ENCODE peak calls at places on chromosome 5, in four cellular contexts. K is foreskin keratinocyte, W is natural killer cell, Y is K562. D is an unnamed sample.

GRCh38 chr5:92552206-92553160 is 1028.5 kb downstream of the NR2F1-AS1 start:
- ATAC-seq in W (no peak), K (peak; percentile 77), Y (no peak), D (no peak)

GRCh38 chr5:79263-79662 is 12.7 kb upstream of the PLEKHG4B start:
- ATAC-seq in K (no peak), W (no peak), Y (no peak), D (no peak)

GRCh38 chr5:12023614-12024241 is 119.5 kb upstream of the CTNND2 start:
- ATAC-seq in W (peak; percentile 35), K (peak; percentile 50), Y (no peak), D (no peak)

GRCh38 chr5:73434921-73435320 is 13.7 kb downstream of the FOXD1 start:
- ATAC-seq in Y (no peak), W (no peak), K (no peak), D (no peak)

GRCh38 chr5:32018476-32019436 is 155.4 kb downstream of the GOLPH3 start:
- ATAC-seq in Y (no peak), W (peak; percentile 16), K (peak; percentile 46), D (no peak)

GRCh38 chr5:68266457-68266856 is 50.9 kb downstream of the PIK3R1 start:
- ATAC-seq in W (no peak), Y (no peak), K (no peak), D (no peak)

GRCh38 chr5:39198080-39198479 is 21.3 kb downstream of the FYB1 start:
- ATAC-seq in Y (no peak), K (no peak), W (no peak), D (no peak)

GRCh38 chr5:150625831-150626746 is 14.4 kb upstream of the SYNPO start:
- ATAC-seq in W (no peak), Y (no peak), K (no peak), D (peak; percentile 84)

GRCh38 chr5:10675177-10675700 is 85.8 kb downstream of the DAP start:
- ATAC-seq in W (no peak), Y (peak; percentile 17), K (no peak), D (no peak)

GRCh38 chr5:161001604-161002003 is 149.6 kb upstream of the ATP10B start:
- ATAC-seq in Y (no peak), W (no peak), K (no peak), D (no peak)

GRCh38 chr5:172926796-172927195 is 32.4 kb upstream of the RPL26L1 start:
- ATAC-seq in Y (peak; percentile 75), K (no peak), W (no peak), D (no peak)

GRCh38 chr5:83924891-83925290 is 204.2 kb upstream of the HAPLN1 start:
- ATAC-seq in W (no peak), K (no peak), Y (no peak), D (no peak)

GRCh38 chr5:172892713-172893112 is 58.7 kb downstream of the ERGIC1 start:
- ATAC-seq in K (no peak), Y (no peak), W (no peak), D (no peak)

GRCh38 chr5:107812570-107813141 is 141.9 kb upstream of the EFNA5 start:
- ATAC-seq in Y (no peak), K (no peak), W (no peak), D (no peak)

GRCh38 chr5:74613283-74613682 is 27.2 kb downstream of the ENC1 start:
- ATAC-seq in W (no peak), Y (no peak), K (no peak), D (no peak)

GRCh38 chr5:62578540-62578939 is at the start of gene LRRC70:
- ATAC-seq in W (peak; percentile 96), Y (peak; percentile 63), K (no peak), D (no peak)

GRCh38 chr5:6768590-6769230 is 55.5 kb downstream of the TENT4A start:
- ATAC-seq in Y (peak; percentile 59), K (no peak), W (no peak), D (no peak)

GRCh38 chr5:158414780-158415179 is 555.8 kb upstream of the CLINT1 start:
- ATAC-seq in K (peak; percentile 46), W (no peak), Y (no peak), D (no peak)

GRCh38 chr5:14292766-14293165 is 149.6 kb downstream of the TRIO start:
- ATAC-seq in Y (no peak), W (no peak), K (no peak), D (no peak)

GRCh38 chr5:114450516-114450909 is 88.6 kb downstream of the KCNN2 start:
- ATAC-seq in Y (no peak), W (no peak), K (no peak), D (no peak)

GRCh38 chr5:90494043-90494442 is 19.4 kb downstream of the POLR3G start:
- ATAC-seq in W (no peak), Y (no peak), K (no peak), D (no peak)

GRCh38 chr5:98428806-98429205 is 344.7 kb upstream of the RGMB start:
- ATAC-seq in Y (no peak), W (no peak), K (no peak), D (no peak)

GRCh38 chr5:172707285-172708182 is 63.5 kb downstream of the DUSP1 start:
- ATAC-seq in Y (peak; percentile 90), W (no peak), K (peak; percentile 83), D (peak; percentile 39)

GRCh38 chr5:36875051-36875788 is 1.3 kb upstream of the NIPBL start:
- ATAC-seq in Y (peak; percentile 48), K (peak; percentile 29), W (no peak), D (peak; percentile 13)

GRCh38 chr5:141570655-141571054 is 48.1 kb downstream of the DIAPH1 start:
- ATAC-seq in Y (no peak), W (no peak), K (no peak), D (no peak)

GRCh38 chr5:139177809-139178581 is 20.2 kb downstream of the SIL1 start:
- ATAC-seq in W (peak; percentile 94), K (no peak), Y (peak; percentile 49), D (peak; percentile 73)

GRCh38 chr5:157859227-157859575 is 256 bp upstream of the CLINT1 start:
- ATAC-seq in W (no peak), Y (no peak), K (no peak), D (no peak)

GRCh38 chr5:77425998-77426659 is 66.0 kb downstream of the WDR41 start:
- ATAC-seq in Y (no peak), W (no peak), K (no peak), D (no peak)

GRCh38 chr5:125451622-125452021 is 705.2 kb upstream of the ZNF608 start:
- ATAC-seq in Y (no peak), K (no peak), W (no peak), D (no peak)

GRCh38 chr5:24294324-24294723 is 350.5 kb downstream of the CDH10 start:
- ATAC-seq in W (no peak), K (no peak), Y (no peak), D (no peak)

GRCh38 chr5:56464935-56465756 is 232.0 kb upstream of the ANKRD55 start:
- ATAC-seq in W (no peak), K (no peak), Y (no peak), D (no peak)

GRCh38 chr5:22970956-22971618 is 117.9 kb upstream of the CDH12 start:
- ATAC-seq in K (no peak), W (no peak), Y (no peak), D (peak; percentile 41)

GRCh38 chr5:148543727-148544126 is 110.6 kb downstream of the HTR4 start:
- ATAC-seq in K (no peak), W (no peak), Y (no peak), D (no peak)

GRCh38 chr5:170407062-170407461 is 17.9 kb upstream of the KCNMB1 start:
- ATAC-seq in W (no peak), K (no peak), Y (no peak), D (no peak)

D was measured in stimulated activated memory B cell treated with anti-CD40 and anti-IgM and Interleukin-4, amounts not matched to agents 10 μg/mL and 1 μg/mL and 100 μg/mL, for 72 hours.